ENCODE peak calls at places on chromosomes 13 and 19, in six cellular contexts. J, M, Z, E, F and P are unnamed samples.

GRCh38 chr13:107842562-107843180 is 372.7 kb downstream of the LIG4 start:
- DNase-seq in J (no peak), M (peak; percentile 58), Z (no peak), E (peak; percentile 32), F (no peak), P (no peak)

GRCh38 chr13:25109341-25109740 is 13.4 kb downstream of the PABPC3 start:
- DNase-seq in J (no peak), M (no peak), Z (no peak), E (no peak), F (no peak), P (no peak)

GRCh38 chr19:6239871-6240676 is 39.7 kb downstream of the MLLT1 start:
- DNase-seq in J (peak; percentile 12), M (no peak), Z (no peak), E (no peak), F (no peak), P (no peak)

GRCh38 chr19:55115446-55116065 is 1.9 kb downstream of the PPP1R12C start:
- DNase-seq in J (no peak), M (peak; percentile 62), Z (no peak), E (peak; percentile 74), F (no peak), P (no peak)

GRCh38 chr13:92805766-92806165 is 420.8 kb upstream of the GPC6 start:
- DNase-seq in J (no peak), M (no peak), Z (no peak), E (no peak), F (no peak), P (no peak)

GRCh38 chr13:20566917-20567755 is at the start of gene IFT88:
- DNase-seq in J (peak; percentile 89), M (peak; percentile 85), Z (peak; percentile 49), E (peak; percentile 77), F (peak; percentile 91), P (peak; percentile 92)

GRCh38 chr19:16160943-16161560 is 12.3 kb downstream of the CIB3 start:
- DNase-seq in J (peak; percentile 43), M (peak; percentile 87), Z (no peak), E (peak; percentile 38), F (no peak), P (no peak)

GRCh38 chr19:5002143-5002542 is 33.2 kb downstream of the KDM4B start:
- DNase-seq in J (peak; percentile 81), M (peak; percentile 73), Z (no peak), E (peak; percentile 69), F (no peak), P (no peak)

GRCh38 chr13:50645092-50645491 is 198.4 kb downstream of the DLEU7 start:
- DNase-seq in J (no peak), M (no peak), Z (no peak), E (no peak), F (no peak), P (no peak)

GRCh38 chr19:44142014-44142523 is 715 bp downstream of the ZNF234 start:
- DNase-seq in J (peak; percentile 38), M (peak; percentile 42), Z (no peak), E (peak; percentile 49), F (peak; percentile 8), P (peak; percentile 26)

GRCh38 chr19:19319725-19320361 is 466 bp downstream of the SUGP1 start:
- DNase-seq in J (no peak), M (no peak), Z (no peak), E (no peak), F (no peak), P (no peak)

GRCh38 chr19:31667106-31667505 is 317.9 kb upstream of the TSHZ3 start:
- DNase-seq in J (no peak), M (no peak), Z (no peak), E (no peak), F (no peak), P (no peak)

GRCh38 chr13:109451726-109452125 is 334.7 kb downstream of the IRS2 start:
- DNase-seq in J (no peak), M (no peak), Z (no peak), E (no peak), F (no peak), P (no peak)

GRCh38 chr13:109448629-109449028 is 337.8 kb downstream of the IRS2 start:
- DNase-seq in J (no peak), M (no peak), Z (no peak), E (no peak), F (no peak), P (no peak)

DNA sequence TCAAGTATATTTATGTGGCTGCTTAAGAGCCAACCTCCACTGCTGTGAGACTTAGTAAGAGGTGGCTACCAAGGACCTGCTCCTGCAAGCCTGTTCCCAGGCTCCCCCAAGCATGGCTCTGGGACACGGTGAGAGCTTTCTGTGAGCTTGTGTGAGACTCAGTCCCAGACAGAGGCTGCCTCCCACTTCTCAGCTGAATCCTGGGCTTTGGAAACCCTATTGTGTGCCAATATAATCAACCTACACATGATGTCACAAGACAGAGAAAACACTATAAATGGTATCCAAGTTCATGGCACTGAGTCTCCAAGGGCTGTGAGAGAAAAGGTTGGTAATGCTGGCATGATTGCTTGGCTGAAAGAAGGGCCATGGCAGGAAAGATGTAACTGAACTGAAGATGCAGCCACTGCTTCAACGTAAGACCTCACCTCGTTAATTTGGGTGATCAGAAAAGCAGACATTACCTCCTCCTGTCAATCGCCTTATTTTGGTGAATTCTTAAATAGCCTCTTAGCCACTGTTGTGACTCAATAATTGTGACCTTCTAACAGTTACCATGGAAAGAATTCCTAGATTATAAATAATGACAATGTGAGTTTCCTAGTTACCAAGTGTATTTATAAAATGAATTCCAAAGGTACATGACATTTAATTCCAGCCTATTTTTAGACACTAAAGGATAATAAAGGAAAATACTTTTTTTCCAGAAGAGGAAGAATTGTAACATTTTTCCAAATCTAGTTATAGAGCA is 332.0 kb downstream of the IRS2 start:
- DNase-seq in J (no peak), M (peak; percentile 46), Z (no peak), E (no peak), F (no peak), P (no peak)
- H3K4me3 ChIP-seq in J (no peak overlapping the region), M (no peak overlapping the region), Z (no peak overlapping the region), E (no peak overlapping the region), F (no peak overlapping the region), P (no peak overlapping the region)

GRCh38 chr19:58387338-58388174 is 487 bp downstream of the RPS5 start:
- DNase-seq in J (no peak), M (no peak), Z (no peak), E (no peak), F (no peak), P (no peak)
- TF ChIP-seq CTCF in J (no peak), M (no peak), Z (no peak), E (no peak), F (no peak), P (no peak)

DNA sequence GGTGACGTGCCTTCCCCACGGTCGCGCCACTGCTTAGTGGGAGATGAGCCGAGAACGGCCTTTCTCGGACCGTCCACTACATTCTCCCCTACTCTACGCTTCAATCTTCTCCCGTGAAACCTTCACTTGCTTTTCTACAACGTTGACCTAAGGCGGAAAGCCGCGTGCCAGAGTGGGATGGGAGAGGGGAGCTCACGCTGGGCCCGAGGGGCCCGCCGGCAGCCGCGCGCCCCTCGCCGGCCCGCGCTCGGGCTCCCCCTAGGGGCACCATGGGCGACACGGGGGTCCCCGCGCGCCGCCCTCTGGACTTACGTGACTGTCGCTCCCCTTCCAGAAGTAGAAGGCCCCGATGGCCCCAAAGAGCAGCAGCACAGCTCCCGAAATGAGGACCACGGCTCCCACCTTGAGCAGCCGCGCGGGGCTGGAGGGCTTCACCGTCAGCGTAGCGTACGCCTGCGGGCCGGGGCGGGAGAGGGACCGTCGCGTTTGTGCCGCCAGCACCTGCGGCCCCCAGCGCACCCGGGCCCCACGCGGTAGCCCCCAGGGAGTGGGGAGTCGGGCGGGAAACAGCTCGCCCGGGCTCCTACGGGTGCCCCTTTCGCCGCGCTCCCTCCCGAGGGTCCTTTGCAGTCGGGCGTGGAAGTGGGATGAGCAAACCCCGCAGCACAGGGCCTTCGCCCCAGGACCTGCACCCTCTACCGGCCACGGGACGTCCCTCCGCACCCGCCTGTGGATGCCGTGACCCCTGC is 727 bp downstream of the CNMD start:
- DNase-seq in J (no peak), M (no peak), Z (no peak), E (no peak), F (peak; percentile 18), P (peak; percentile 18)
- H3K4me3 ChIP-seq in J (peak overlapping the region; percentile 44), M (peak overlapping the region; percentile 23), Z (no peak overlapping the region), E (peak overlapping the region; percentile 17), F (no peak overlapping the region), P (peak overlapping the region; percentile 52)

DNA sequence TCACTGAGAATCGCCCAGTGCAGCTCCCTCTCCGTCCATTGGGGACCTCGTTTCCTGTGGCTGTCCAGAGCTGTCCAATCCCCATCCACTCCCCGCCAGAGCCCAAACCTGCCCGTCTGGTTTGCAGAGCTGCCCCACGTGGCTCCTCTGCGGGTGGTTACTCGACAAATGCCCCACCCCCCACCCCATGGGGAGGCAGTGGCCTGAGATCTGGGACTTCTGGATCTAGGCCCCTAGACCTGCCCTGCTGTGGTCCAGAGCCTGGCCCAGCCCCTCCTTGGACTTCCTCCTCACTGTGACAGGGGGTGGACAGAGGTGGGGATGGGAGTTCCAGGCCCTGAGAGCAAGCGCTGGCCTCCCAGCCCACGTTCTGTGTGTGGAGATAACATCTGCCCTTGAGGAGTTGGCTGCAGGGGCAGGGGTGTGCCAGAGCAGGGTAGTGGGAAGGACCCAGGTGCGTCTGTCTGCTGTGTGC is 29.1 kb downstream of the PAK4 start:
- DNase-seq in J (peak; percentile 22), M (no peak), Z (no peak), E (no peak), F (no peak), P (no peak)
- TF ChIP-seq CTCF in J (no peak), M (no peak), Z (no peak), E (no peak), F (no peak), P (no peak)

GRCh38 chr19:40908981-40909380 is 26.9 kb upstream of the CYP2A7 start:
- DNase-seq in J (no peak), M (no peak), Z (no peak), E (no peak), F (no peak), P (no peak)
- H3K4me3 ChIP-seq in J (no peak overlapping the region), M (no peak overlapping the region), Z (no peak overlapping the region), E (no peak overlapping the region), F (no peak overlapping the region), P (no peak overlapping the region)

GRCh38 chr19:38850231-38850975 is 617 bp upstream of the HNRNPL start:
- DNase-seq in J (peak; percentile 100), M (peak; percentile 100), Z (peak; percentile 100), E (peak; percentile 100), F (peak; percentile 100), P (peak; percentile 100)
- TF ChIP-seq CTCF in J (peak; percentile 43), M (peak; percentile 15), Z (peak; percentile 7), E (peak; percentile 32), F (no peak), P (no peak)

GRCh38 chr13:75637101-75637774 is 1.1 kb downstream of the LMO7 start:
- DNase-seq in J (no peak), M (no peak), Z (no peak), E (no peak), F (no peak), P (no peak)
- H3K4me3 ChIP-seq in J (peak overlapping the region; percentile 89), M (peak overlapping the region; percentile 80), Z (peak overlapping the region; percentile 96), E (peak overlapping the region; percentile 99), F (peak overlapping the region; percentile 79), P (peak overlapping the region; percentile 62)

DNA sequence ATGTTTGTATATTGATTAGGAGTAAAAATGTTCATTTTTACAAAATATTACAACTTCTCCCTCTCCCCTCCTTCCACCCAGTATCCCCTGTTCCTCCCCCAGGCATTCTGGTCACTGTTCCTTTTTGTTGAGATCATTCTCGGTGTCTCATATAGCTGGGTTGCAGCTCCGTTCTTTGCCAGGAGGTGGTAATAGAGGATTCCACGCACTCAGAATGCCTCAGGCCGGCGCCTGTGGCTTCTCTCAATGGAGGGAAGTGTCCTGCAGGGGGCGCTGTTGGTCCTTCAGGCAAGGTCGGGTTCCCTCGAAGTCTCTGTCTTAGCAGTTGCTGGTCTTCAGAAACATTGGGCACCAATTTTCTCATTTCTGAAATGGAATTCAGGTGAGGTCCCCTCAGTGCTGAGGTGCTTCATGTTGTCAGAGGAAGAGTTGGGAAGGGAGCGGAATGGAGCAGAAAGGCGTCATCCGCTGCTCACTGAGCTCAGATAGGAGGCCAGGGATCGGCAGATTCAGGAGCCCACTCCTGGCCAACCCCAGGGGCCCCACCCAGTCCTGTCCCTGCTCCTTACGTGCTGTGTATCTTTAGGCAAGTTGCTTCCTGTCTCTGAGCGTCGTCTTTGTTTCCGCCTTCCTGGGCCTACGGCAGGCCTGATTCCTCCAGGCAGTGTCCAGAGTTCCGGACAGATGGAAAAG is 10.3 kb upstream of the GARIN5A start:
- DNase-seq in J (no peak), M (peak; percentile 19), Z (no peak), E (peak; percentile 6), F (peak; percentile 71), P (no peak)
- TF ChIP-seq CTCF in J (no peak), M (peak; percentile 41), Z (peak; percentile 68), E (peak; percentile 43), F (peak; percentile 44), P (peak; percentile 32)